ENCODE peak calls at places on chromosomes 4 and X, in five cellular contexts. One of them, this sample, is unnamed.

GRCh38 chrX:25523574-25523973 is 507.8 kb upstream of the ARX start:
- DNase-seq in iPS-NIHi11: peak; percentile 33
- DNase-seq in NCI-H1694 treated with DMSO at 0.1 percent for 48 hours: peak; percentile 4
- DNase-seq in Daoy: no peak
- DNase-seq in T follicular helper cell: no peak
- DNase-seq in this sample: no peak

GRCh38 chr4:62914758-62915157 is 1494.5 kb downstream of the TECRL start:
- DNase-seq in T follicular helper cell: no peak
- DNase-seq in Daoy: no peak
- DNase-seq in iPS-NIHi11: no peak
- DNase-seq in NCI-H1694 treated with DMSO at 0.1 percent for 48 hours: no peak
- DNase-seq in this sample: no peak

GRCh38 chr4:8342651-8343050 is 73.1 kb downstream of the HTRA3 start:
- DNase-seq in iPS-NIHi11: peak; percentile 79
- DNase-seq in Daoy: no peak
- DNase-seq in T follicular helper cell: no peak
- DNase-seq in NCI-H1694 treated with DMSO at 0.1 percent for 48 hours: no peak
- DNase-seq in this sample: no peak

GRCh38 chr4:6926681-6927478 is 17.3 kb downstream of the TBC1D14 start:
- DNase-seq in T follicular helper cell: peak; percentile 65
- DNase-seq in NCI-H1694 treated with DMSO at 0.1 percent for 48 hours: no peak
- DNase-seq in Daoy: peak; percentile 71
- DNase-seq in iPS-NIHi11: no peak
- DNase-seq in this sample: peak; percentile 93

GRCh38 chr4:13590766-13591165 is 36.8 kb downstream of the BOD1L1 start:
- DNase-seq in T follicular helper cell: no peak
- DNase-seq in iPS-NIHi11: no peak
- DNase-seq in Daoy: no peak
- DNase-seq in NCI-H1694 treated with DMSO at 0.1 percent for 48 hours: no peak
- DNase-seq in this sample: no peak

GRCh38 chr4:83316459-83317170 is 18.0 kb downstream of the HPSE start:
- DNase-seq in NCI-H1694 treated with DMSO at 0.1 percent for 48 hours: no peak
- DNase-seq in Daoy: no peak
- DNase-seq in iPS-NIHi11: no peak
- DNase-seq in T follicular helper cell: no peak
- DNase-seq in this sample: no peak

GRCh38 chr4:53702334-53703266 is 111.3 kb upstream of the LNX1 start:
- DNase-seq in iPS-NIHi11: peak; percentile 32
- DNase-seq in NCI-H1694 treated with DMSO at 0.1 percent for 48 hours: peak; percentile 84
- DNase-seq in Daoy: peak; percentile 83
- DNase-seq in T follicular helper cell: no peak
- DNase-seq in this sample: peak; percentile 84

GRCh38 chr4:177271091-177271490 is 38.6 kb upstream of the NEIL3 start:
- DNase-seq in iPS-NIHi11: no peak
- DNase-seq in NCI-H1694 treated with DMSO at 0.1 percent for 48 hours: no peak
- DNase-seq in T follicular helper cell: no peak
- DNase-seq in Daoy: no peak
- DNase-seq in this sample: no peak

GRCh38 chr4:16450724-16451123 is 224.5 kb upstream of the TAPT1 start:
- DNase-seq in NCI-H1694 treated with DMSO at 0.1 percent for 48 hours: no peak
- DNase-seq in T follicular helper cell: no peak
- DNase-seq in iPS-NIHi11: no peak
- DNase-seq in Daoy: no peak
- DNase-seq in this sample: no peak

GRCh38 chr4:30870513-30870912 is 150.3 kb downstream of the PCDH7 start:
- DNase-seq in iPS-NIHi11: no peak
- DNase-seq in T follicular helper cell: no peak
- DNase-seq in NCI-H1694 treated with DMSO at 0.1 percent for 48 hours: no peak
- DNase-seq in Daoy: no peak
- DNase-seq in this sample: no peak

GRCh38 chrX:50100188-50100587 is 100.6 kb downstream of the AKAP4 start:
- DNase-seq in NCI-H1694 treated with DMSO at 0.1 percent for 48 hours: peak; percentile 1
- DNase-seq in Daoy: peak; percentile 1
- DNase-seq in T follicular helper cell: no peak
- DNase-seq in iPS-NIHi11: peak; percentile 19
- DNase-seq in this sample: no peak

GRCh38 chrX:41386222-41386990 is 52.4 kb downstream of the DDX3X start:
- DNase-seq in iPS-NIHi11: no peak
- DNase-seq in T follicular helper cell: no peak
- DNase-seq in NCI-H1694 treated with DMSO at 0.1 percent for 48 hours: no peak
- DNase-seq in Daoy: no peak
- DNase-seq in this sample: no peak

GRCh38 chr4:116358633-116359222 is 726.6 kb downstream of the TRAM1L1 start:
- DNase-seq in NCI-H1694 treated with DMSO at 0.1 percent for 48 hours: peak; percentile 11
- DNase-seq in Daoy: peak; percentile 63
- DNase-seq in T follicular helper cell: no peak
- DNase-seq in iPS-NIHi11: peak; percentile 62
- DNase-seq in this sample: no peak

GRCh38 chr4:143653031-143653430 is 47.4 kb downstream of the FREM3 start:
- DNase-seq in T follicular helper cell: no peak
- DNase-seq in iPS-NIHi11: no peak
- DNase-seq in NCI-H1694 treated with DMSO at 0.1 percent for 48 hours: no peak
- DNase-seq in Daoy: no peak
- DNase-seq in this sample: no peak